ENCODE peak calls at places on chromosomes 6 and 20, in six cellular contexts. F is transverse colon, M is mesothelial cell of epicardium, X is progenitor cell of endocrine pancreas, A is NB4, R is left ventricle myocardium inferior. H is an unnamed sample.

GRCh38 chr6:33053230-33053629 is 20.2 kb downstream of the HLA-DPA1 start:
- DNase-seq in R (no peak), X (no peak), M (no peak), F (no peak), A (no peak), H (no peak)

GRCh38 chr6:149446791-149447376 is 37.9 kb downstream of the ZC3H12D start:
- DNase-seq in M (no peak), R (no peak), X (no peak), F (no peak), A (no peak), H (no peak)

GRCh38 chr20:22686097-22686496 is 101.7 kb upstream of the FOXA2 start:
- DNase-seq in R (peak), X (no peak), M (no peak), F (peak), A (peak), H (no peak)

GRCh38 chr20:3923818-3924217 is 34.6 kb downstream of the PANK2 start:
- DNase-seq in M (no peak), R (no peak), X (no peak), A (peak), F (no peak), H (no peak)

GRCh38 chr6:2634151-2634964 is 116.4 kb downstream of the MYLK4 start:
- DNase-seq in A (peak), M (peak), R (peak), X (peak), F (peak), H (peak)

GRCh38 chr20:53878262-53879047 is 191.9 kb downstream of the BCAS1 start:
- DNase-seq in R (no peak), X (no peak), M (no peak), A (no peak), F (no peak), H (no peak)

GRCh38 chr6:109322825-109323580 is 59.3 kb downstream of the CD164 start:
- DNase-seq in M (no peak), X (no peak), A (peak), R (peak), F (no peak), H (no peak)

GRCh38 chr20:31740208-31740607 is 1.1 kb downstream of the TPX2 start:
- DNase-seq in R (no peak), M (no peak), F (no peak), A (peak), X (no peak), H (no peak)

GRCh38 chr20:36538026-36538764 is 3.1 kb upstream of the MYL9 start:
- DNase-seq in R (no peak), A (no peak), M (no peak), X (no peak), F (no peak), H (no peak)

GRCh38 chr6:93849857-93850256 is 430.5 kb upstream of the EPHA7 start:
- DNase-seq in A (no peak), F (no peak), X (no peak), R (no peak), M (no peak), H (no peak)

GRCh38 chr6:23503173-23503572 is 622.8 kb upstream of the NRSN1 start:
- DNase-seq in F (no peak), R (no peak), X (no peak), A (no peak), M (no peak), H (no peak)

GRCh38 chr6:147699637-147700036 is 191.1 kb downstream of the SAMD5 start:
- DNase-seq in A (no peak), M (no peak), X (no peak), F (no peak), R (no peak), H (no peak)

GRCh38 chr6:137323860-137324259 is 104.7 kb upstream of the IFNGR1 start:
- DNase-seq in F (no peak), R (no peak), X (no peak), A (peak), M (no peak), H (no peak)

GRCh38 chr6:121430514-121431460 is 4.7 kb upstream of the GJA1 start:
- DNase-seq in A (peak), F (no peak), X (no peak), M (no peak), R (no peak), H (no peak)

GRCh38 chr6:6332240-6332639 is 11.8 kb upstream of the F13A1 start:
- DNase-seq in F (no peak), A (peak), M (no peak), X (no peak), R (no peak), H (no peak)

DNA sequence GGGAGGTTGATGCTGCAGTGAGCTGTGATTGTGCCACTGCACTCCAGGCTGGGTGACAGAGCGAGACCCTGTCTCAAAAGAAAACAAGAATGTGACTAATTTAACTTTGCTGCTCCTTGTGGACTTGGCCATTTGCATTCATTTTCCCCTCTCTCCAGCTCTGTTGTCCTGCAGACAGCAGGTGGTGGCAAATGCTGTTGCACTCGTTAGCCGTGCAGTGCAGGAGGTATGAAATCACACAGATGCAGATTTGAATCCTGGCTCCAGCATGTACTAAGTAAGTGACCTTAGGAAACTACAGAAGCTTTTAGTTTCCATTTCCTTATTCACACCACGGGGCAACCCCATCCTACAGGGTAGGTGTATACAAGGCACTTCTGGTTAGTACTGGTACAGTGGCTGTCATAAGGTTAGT is 9.6 kb upstream of the BEND3 start:
- DNase-seq in F (peak), M (no peak), X (no peak), A (no peak), R (no peak), H (no peak)
- TF ChIP-seq CTCF in F (no peak), M (no peak), X (no peak), A (no peak), R (no peak), H (no peak)

GRCh38 chr6:107318100-107318736 is 141.1 kb downstream of the PDSS2 start:
- DNase-seq in R (peak), F (peak), X (no peak), M (no peak), A (peak), H (no peak)
- TF ChIP-seq CTCF in R (peak), F (peak), X (peak), M (no peak), A (peak), H (no peak)

GRCh38 chr20:44614525-44614924 is 32.1 kb downstream of the PKIG start:
- DNase-seq in X (no peak), A (no peak), F (no peak), M (no peak), R (peak), H (no peak)
- TF ChIP-seq CTCF in X (no peak), A (no peak), F (no peak), M (no peak), R (no peak), H (no peak)

DNA sequence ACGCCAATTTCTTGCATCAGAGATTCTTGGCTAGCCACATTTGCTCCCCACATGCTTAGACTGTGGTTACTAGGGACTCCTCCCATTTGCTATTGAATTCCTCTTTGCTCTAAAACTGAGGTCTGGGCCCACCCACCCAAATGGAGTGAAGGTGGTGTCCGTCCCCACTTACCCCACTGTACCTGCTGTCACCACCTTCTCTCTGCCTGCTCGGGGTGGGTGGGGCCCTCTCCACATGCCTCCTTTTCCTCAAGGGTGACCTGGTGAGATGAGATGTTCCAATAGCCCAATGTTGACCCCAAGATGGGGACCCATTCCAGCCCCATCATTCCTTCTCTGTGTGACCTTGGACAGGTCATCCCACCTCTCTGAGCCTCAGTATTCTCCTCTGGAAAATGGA is 74.6 kb downstream of the GNAS-AS1 start:
- DNase-seq in A (no peak), M (no peak), X (no peak), R (no peak), F (no peak), H (no peak)
- TF ChIP-seq CTCF in A (no peak), M (no peak), X (no peak), R (no peak), F (no peak), H (no peak)

GRCh38 chr6:161496941-161497340 is 223.1 kb upstream of the AGPAT4 start:
- DNase-seq in A (no peak), F (no peak), R (no peak), X (no peak), M (no peak), H (no peak)
- TF ChIP-seq CTCF in A (no peak), F (no peak), R (no peak), X (no peak), M (no peak), H (no peak)

DNA sequence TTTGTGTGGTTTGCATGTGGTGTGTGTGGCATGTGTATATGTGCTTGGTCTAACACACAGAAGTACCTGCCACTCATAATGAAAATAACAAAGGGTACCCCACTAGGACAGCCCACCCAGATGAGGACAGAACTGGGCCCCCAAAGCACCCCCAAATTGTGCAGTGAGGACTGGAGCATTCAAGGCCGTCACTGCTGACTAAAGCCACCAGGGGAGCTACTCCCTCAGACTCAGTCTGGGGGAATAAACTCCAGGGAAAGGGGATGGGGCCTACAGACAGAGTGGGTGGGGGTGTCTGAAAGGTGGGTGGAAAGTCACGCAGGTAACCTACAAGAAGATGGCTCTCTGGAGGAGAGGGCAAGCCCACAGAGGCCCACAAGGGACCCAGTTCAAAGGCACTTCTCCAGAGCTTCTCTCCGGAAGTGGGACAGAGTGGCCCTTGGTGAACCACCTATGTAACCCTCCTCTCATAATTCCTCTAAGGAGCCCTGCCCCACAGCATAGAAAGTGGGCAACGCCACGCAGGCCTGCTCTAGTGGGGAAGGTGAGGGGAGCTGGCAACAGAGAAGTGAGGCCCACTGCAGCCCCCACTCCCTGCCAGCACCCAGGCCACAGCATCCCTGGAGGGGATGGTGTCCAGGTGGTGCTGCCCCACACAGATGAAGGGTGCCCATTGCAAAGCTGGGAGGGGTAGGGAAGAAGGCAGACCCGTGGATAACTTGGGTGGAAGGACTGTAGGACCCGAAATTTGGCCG is 122.8 kb upstream of the MAFB start:
- DNase-seq in X (no peak), R (no peak), M (no peak), A (no peak), F (no peak), H (no peak)
- TF ChIP-seq CTCF in X (peak), R (no peak), M (no peak), A (peak), F (no peak), H (no peak)

GRCh38 chr6:36138667-36139066 is 8.4 kb downstream of the MAPK13 start:
- DNase-seq in M (no peak), R (no peak), X (no peak), A (no peak), F (no peak), H (no peak)

GRCh38 chr6:36135053-36135731 is 4.9 kb downstream of the MAPK13 start:
- DNase-seq in A (peak), F (no peak), M (no peak), R (no peak), X (no peak), H (no peak)

GRCh38 chr6:36133912-36134311 is 3.6 kb downstream of the MAPK13 start:
- DNase-seq in A (no peak), R (no peak), M (no peak), X (no peak), F (no peak), H (no peak)

GRCh38 chr6:36136551-36136950 is 6.2 kb downstream of the MAPK13 start:
- DNase-seq in A (no peak), F (no peak), R (no peak), X (no peak), M (no peak), H (no peak)

GRCh38 chr6:36136034-36136433 is 5.7 kb downstream of the MAPK13 start:
- DNase-seq in A (peak), R (no peak), F (no peak), M (no peak), X (no peak), H (no peak)
- TF ChIP-seq CTCF in A (no peak), R (no peak), F (no peak), M (no peak), X (no peak), H (no peak)

DNA sequence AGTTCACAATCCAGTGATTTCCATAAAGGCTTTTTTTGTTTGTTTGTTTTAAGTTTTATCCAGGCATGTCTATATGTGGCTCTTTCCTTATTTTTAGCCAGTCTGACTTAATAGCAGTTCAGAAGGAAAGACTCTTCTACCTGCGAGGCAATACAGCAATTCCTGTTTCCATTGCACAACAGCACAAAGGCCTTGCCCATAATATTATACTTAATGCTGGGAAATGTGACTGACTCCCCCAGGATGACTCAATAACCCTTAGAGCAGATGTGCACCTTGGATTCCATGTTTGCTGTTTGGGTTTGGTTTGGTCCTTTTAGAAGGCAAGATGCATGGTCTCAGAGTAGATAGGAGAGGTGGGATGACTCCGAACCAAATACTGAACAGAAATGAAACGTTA is 184.1 kb downstream of the MTFR2 start:
- DNase-seq in A (peak), R (no peak), M (no peak), X (no peak), F (no peak), H (no peak)
- TF ChIP-seq CTCF in A (no peak), R (no peak), M (no peak), X (no peak), F (no peak), H (no peak)

GRCh38 chr20:25376886-25377285 is 13.7 kb downstream of the ABHD12 start:
- DNase-seq in A (no peak), M (no peak), X (no peak), R (no peak), F (no peak), H (no peak)
- TF ChIP-seq CTCF in A (no peak), M (no peak), X (no peak), R (no peak), F (no peak), H (no peak)